ENCODE peak calls at places on chromosomes 11 and 22, in four cellular contexts. U is AG04450, Z is colonic mucosa, P is dorsolateral prefrontal cortex. S is an unnamed sample.

GRCh38 chr22:32752868-32753520 is 48.5 kb upstream of the TIMP3 start:
- DNase-seq in U (peak), Z (no peak), P (no peak), S (no peak)

GRCh38 chr11:27124514-27125264 is 84.1 kb downstream of the BBOX1 start:
- DNase-seq in U (no peak), Z (no peak), P (no peak), S (peak)

GRCh38 chr11:119389611-119390254 is 8.2 kb upstream of the USP2 start:
- DNase-seq in U (no peak), Z (no peak), P (no peak), S (no peak)

GRCh38 chr11:9092085-9092484 is 686 bp upstream of the SCUBE2 start:
- DNase-seq in U (no peak), Z (no peak), P (no peak), S (no peak)

GRCh38 chr11:58659404-58659803 is 36.9 kb downstream of the CNTF start:
- DNase-seq in U (no peak), Z (no peak), P (no peak), S (peak)

GRCh38 chr11:82771781-82772180 is 38.1 kb upstream of the FAM181B start:
- DNase-seq in U (no peak), Z (no peak), P (no peak), S (peak)

GRCh38 chr22:42891008-42891407 is 33.9 kb upstream of the ARFGAP3 start:
- DNase-seq in U (no peak), Z (no peak), P (no peak), S (no peak)

GRCh38 chr11:62857541-62857982 is 18.2 kb upstream of the WDR74 start:
- DNase-seq in U (no peak), Z (peak), P (no peak), S (peak)

GRCh38 chr11:44949160-44950035 is 1.3 kb downstream of the TP53I11 start:
- DNase-seq in U (no peak), Z (peak), P (no peak), S (no peak)

GRCh38 chr11:28606930-28607329 is 498.7 kb downstream of the METTL15 start:
- DNase-seq in U (no peak), Z (no peak), P (no peak), S (no peak)

GRCh38 chr11:45165386-45165785 is 18.9 kb downstream of the PRDM11 start:
- DNase-seq in U (no peak), Z (no peak), P (no peak), S (no peak)

GRCh38 chr11:71936825-71937224 is 8.0 kb downstream of the RNF121 start:
- DNase-seq in U (no peak), Z (no peak), P (no peak), S (peak)

GRCh38 chr11:10674991-10675440 is 18.5 kb downstream of the IRAG1 start:
- DNase-seq in U (no peak), Z (no peak), P (peak), S (no peak)

GRCh38 chr11:33001281-33001680 is 14.4 kb upstream of the DEPDC7 start:
- DNase-seq in U (no peak), Z (no peak), P (no peak), S (peak)
- TF ChIP-seq CTCF in U (no peak), Z (no peak), P (no peak), S (no peak)

DNA sequence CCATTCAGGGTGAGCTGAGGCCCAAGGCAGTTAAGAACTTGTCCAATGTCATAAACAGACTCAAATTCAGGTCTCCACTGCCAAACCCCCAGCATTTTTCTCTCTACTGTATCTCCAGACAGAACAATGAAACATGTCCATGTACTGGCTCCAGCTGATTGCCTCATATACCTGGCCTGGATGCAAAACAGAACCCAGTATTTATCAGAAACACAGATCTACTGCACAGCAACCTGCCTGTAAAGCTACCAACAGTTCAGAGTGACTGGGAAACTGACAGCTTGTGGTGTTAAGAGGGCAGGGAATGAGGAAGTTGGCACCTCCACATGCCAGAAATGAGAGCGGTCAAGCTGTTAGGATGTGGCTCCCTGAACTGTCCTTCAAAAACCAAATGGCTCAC is 41.6 kb downstream of the C11orf71 start:
- DNase-seq in U (no peak), Z (peak), P (no peak), S (no peak)
- H3K27ac ChIP-seq in U (no peak), Z (no peak), P (no peak), S (no peak)

GRCh38 chr11:100338144-100338840 is 348.8 kb upstream of the ARHGAP42 start:
- DNase-seq in U (no peak), Z (no peak), P (no peak), S (peak)
- TF ChIP-seq CTCF in U (no peak), Z (no peak), P (no peak), S (no peak)

GRCh38 chr11:19984048-19984742 is 176.1 kb downstream of the DBX1 start:
- DNase-seq in U (no peak), Z (no peak), P (no peak), S (no peak)
- H3K27ac ChIP-seq in U (no peak), Z (no peak), P (no peak), S (no peak)

GRCh38 chr11:64804346-64805210 is 1.6 kb upstream of the MAP4K2 start:
- DNase-seq in U (no peak), Z (no peak), P (no peak), S (no peak)
- TF ChIP-seq CTCF in U (peak), Z (no peak), P (no peak), S (no peak)

GRCh38 chr11:132122701-132123100 is 752.3 kb downstream of the NTM start:
- DNase-seq in U (no peak), Z (no peak), P (no peak), S (no peak)

GRCh38 chr11:132123854-132124835 is 753.7 kb downstream of the NTM start:
- DNase-seq in U (no peak), Z (no peak), P (no peak), S (no peak)

GRCh38 chr11:132123449-132123848 is 753.0 kb downstream of the NTM start:
- DNase-seq in U (no peak), Z (no peak), P (no peak), S (no peak)

GRCh38 chr11:132126973-132127900 is 756.8 kb downstream of the NTM start:
- DNase-seq in U (peak), Z (peak), P (peak), S (peak)

GRCh38 chr11:132125855-132126841 is 755.7 kb downstream of the NTM start:
- DNase-seq in U (no peak), Z (no peak), P (peak), S (peak)
- H3K27ac ChIP-seq in U (peak), Z (no peak), P (peak), S (no peak)

DNA sequence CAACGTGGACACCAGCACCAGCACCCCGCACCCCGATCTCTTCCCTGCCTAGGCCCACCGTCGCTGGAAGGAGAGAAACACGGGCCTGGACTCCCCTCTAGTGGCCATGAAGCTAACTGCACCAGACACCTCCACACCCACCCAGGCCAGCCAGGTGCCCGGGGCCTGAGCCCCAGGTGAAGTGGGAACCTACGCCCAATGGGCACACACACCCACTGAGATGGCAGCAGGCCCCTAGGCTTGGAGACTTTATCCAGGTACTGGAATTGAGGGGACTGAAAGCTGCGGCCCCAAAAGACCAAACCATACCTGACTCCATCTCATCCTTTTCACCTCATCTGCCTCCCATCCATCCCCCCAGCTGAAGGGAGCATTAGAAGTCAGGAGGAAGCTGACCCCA is 81.0 kb downstream of the BUD13 start:
- DNase-seq in U (no peak), Z (peak), P (no peak), S (no peak)
- TF ChIP-seq CTCF in U (peak), Z (peak), P (peak), S (peak)

GRCh38 chr22:37626556-37627075 is 12.9 kb upstream of the SH3BP1 start:
- DNase-seq in U (no peak), Z (no peak), P (no peak), S (no peak)
- H3K27ac ChIP-seq in U (peak), Z (peak), P (peak), S (no peak)

S was measured in foreskin keratinocyte.